ENCODE peak calls at places on chromosomes 4 and X, in four cellular contexts. H, J, G and E are unnamed samples. For H3K36me3, the result is how much of the 10 kb centered on the place peaks cover.

GRCh38 chr4:159856451-159856850 is 753.6 kb downstream of the RAPGEF2 start:
- DNase-seq in H (no peak), J (no peak), G (no peak), E (no peak)

GRCh38 chr4:15652191-15652590 is 3.0 kb downstream of the FBXL5 start:
- DNase-seq in H (no peak), J (no peak), G (no peak), E (no peak)

GRCh38 chrX:21745756-21746155 is 12.2 kb downstream of the SMPX start:
- DNase-seq in H (peak), J (peak), G (peak), E (no peak)

GRCh38 chr4:30245140-30245539 is 475.0 kb upstream of the PCDH7 start:
- DNase-seq in H (no peak), J (no peak), G (no peak), E (no peak)

GRCh38 chr4:8725071-8725841 is 132.7 kb downstream of the CPZ start:
- DNase-seq in H (no peak), J (no peak), G (peak), E (no peak)

GRCh38 chr4:54050214-54050904 is 14.0 kb downstream of the CHIC2 start:
- DNase-seq in H (no peak), J (no peak), G (no peak), E (no peak)

GRCh38 chr4:8276358-8277240 is 7.0 kb downstream of the HTRA3 start:
- DNase-seq in H (peak), J (no peak), G (no peak), E (peak)

GRCh38 chr4:101067383-101067782 is 279.9 kb downstream of the PPP3CA start:
- DNase-seq in H (no peak), J (no peak), G (no peak), E (no peak)

GRCh38 chr4:988726-989721 is 2.2 kb downstream of the IDUA start:
- DNase-seq in H (no peak), J (no peak), G (no peak), E (no peak)

GRCh38 chrX:54358424-54359211 is 772 bp upstream of the WNK3 start:
- DNase-seq in H (peak), J (peak), G (no peak), E (peak)

GRCh38 chr4:188387134-188387791 is 248.0 kb downstream of the TRIML1 start:
- DNase-seq in H (no peak), J (no peak), G (no peak), E (no peak)

GRCh38 chrX:154353172-154353843 is 21.1 kb downstream of the FLNA start:
- DNase-seq in H (no peak), J (no peak), G (no peak), E (no peak)

GRCh38 chrX:154351183-154352011 is 23.0 kb downstream of the FLNA start:
- DNase-seq in H (no peak), J (peak), G (no peak), E (no peak)

GRCh38 chrX:154352466-154352865 is 22.0 kb downstream of the FLNA start:
- DNase-seq in H (no peak), J (peak), G (no peak), E (no peak)

GRCh38 chrX:154350429-154351182 is 23.8 kb downstream of the FLNA start:
- DNase-seq in H (no peak), J (peak), G (no peak), E (no peak)

GRCh38 chrX:154352012-154352401 is 22.4 kb downstream of the FLNA start:
- DNase-seq in H (no peak), J (peak), G (no peak), E (no peak)
- H3K36me3 ChIP-seq in H (under half), J (under half), G (under half), E (under half)

GRCh38 chr4:26862381-26862915 is 1.8 kb downstream of the STIM2 start:
- DNase-seq in H (no peak), J (no peak), G (no peak), E (no peak)
- H3K4me3 ChIP-seq in H (peak), J (peak), G (peak), E (peak)

GRCh38 chr4:184953971-184954370 is 64.3 kb upstream of the HELT start:
- DNase-seq in H (no peak), J (no peak), G (no peak), E (no peak)

GRCh38 chr4:184955636-184956035 is 62.7 kb upstream of the HELT start:
- DNase-seq in H (no peak), J (no peak), G (no peak), E (no peak)

GRCh38 chr4:184953421-184953820 is 64.9 kb upstream of the HELT start:
- DNase-seq in H (no peak), J (no peak), G (no peak), E (no peak)

GRCh38 chr4:184954482-184954881 is 63.8 kb upstream of the HELT start:
- DNase-seq in H (no peak), J (no peak), G (no peak), E (no peak)

DNA sequence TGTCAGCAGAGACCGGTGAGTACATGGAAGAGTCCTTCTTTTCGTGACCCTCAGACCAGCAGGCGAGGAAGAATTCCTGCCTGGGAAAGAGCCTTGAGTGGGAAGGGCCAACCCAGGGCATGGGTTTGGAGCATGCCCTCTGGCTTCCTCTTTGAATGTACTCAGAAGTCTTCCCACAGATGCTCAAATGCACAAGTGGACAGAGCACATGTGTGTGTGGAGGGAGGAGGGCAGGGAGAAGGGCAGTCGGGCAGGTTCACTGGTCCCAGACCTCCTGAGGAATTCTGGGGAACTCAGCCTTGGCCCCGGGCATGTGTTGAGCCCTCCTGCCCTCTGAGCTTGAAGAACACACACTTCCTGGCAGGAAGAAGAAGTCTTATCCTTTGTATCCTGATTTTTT is 63.2 kb upstream of the HELT start:
- DNase-seq in H (no peak), J (no peak), G (no peak), E (no peak)
- H3K36me3 ChIP-seq in H (under half), J (under half), G (under half), E (under half)

GRCh38 chr4:80268081-80268823 is 1.8 kb downstream of the FGF5 start:
- DNase-seq in H (no peak), J (no peak), G (no peak), E (no peak)
- H3K4me3 ChIP-seq in H (no peak), J (no peak), G (no peak), E (no peak)

DNA sequence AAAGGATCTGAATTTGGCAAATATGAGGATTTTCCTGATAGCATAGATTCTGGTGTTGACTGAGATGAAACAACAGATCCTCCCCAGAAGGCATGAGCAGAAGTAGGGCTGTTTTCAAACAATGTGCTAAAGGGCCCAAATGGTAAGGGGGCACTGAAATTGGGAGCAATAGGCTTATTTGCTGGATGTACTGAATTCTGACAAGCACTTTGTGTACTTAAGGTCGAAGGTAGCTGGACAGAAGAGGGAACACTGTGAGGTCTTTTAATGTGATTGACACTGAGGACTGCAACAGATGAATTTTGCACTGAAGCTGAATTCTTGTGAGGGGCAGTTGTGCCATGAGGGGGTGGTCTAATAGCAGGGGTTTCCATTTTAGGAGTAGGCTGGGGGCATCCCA is 21.2 kb upstream of the COX18 start:
- DNase-seq in H (no peak), J (no peak), G (no peak), E (no peak)
- H3K36me3 ChIP-seq in H (under half), J (under half), G (under half), E (under half)

GRCh38 chr4:68864438-68865177 is 48.8 kb downstream of the UGT2B10 start:
- DNase-seq in H (no peak), J (no peak), G (no peak), E (peak)
- H3K4me3 ChIP-seq in H (no peak), J (no peak), G (no peak), E (no peak)

GRCh38 chr4:167168611-167169010 is 65.7 kb downstream of the SPOCK3 start:
- DNase-seq in H (no peak), J (no peak), G (no peak), E (no peak)

GRCh38 chr4:167176723-167177367 is 57.4 kb downstream of the SPOCK3 start:
- DNase-seq in H (no peak), J (no peak), G (no peak), E (no peak)

GRCh38 chr4:167177925-167178324 is 56.4 kb downstream of the SPOCK3 start:
- DNase-seq in H (no peak), J (no peak), G (no peak), E (no peak)

DNA sequence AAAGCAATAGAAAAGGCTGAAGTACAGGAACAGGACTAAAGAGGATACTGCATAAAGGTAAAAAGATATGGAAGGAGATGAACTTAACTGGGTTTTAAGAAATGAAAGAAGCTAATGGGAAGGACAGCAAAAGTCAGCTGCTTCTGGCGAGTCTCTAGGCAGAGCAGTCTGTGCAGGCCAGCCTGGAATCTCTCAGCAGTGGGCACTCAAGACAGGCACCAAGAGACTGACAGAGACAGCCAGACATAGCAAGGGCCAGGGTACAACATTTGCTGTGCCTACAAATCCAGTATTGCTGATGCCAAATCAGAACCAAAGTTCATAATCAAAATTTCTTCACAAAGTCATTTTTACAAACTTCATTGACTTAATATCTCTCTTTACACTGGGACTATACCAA is 62.4 kb downstream of the SPOCK3 start:
- DNase-seq in H (no peak), J (no peak), G (no peak), E (no peak)
- H3K36me3 ChIP-seq in H (under half), J (under half), G (under half), E (under half)

GRCh38 chr4:105088110-105088879 is 58.4 kb upstream of the TET2 start:
- DNase-seq in H (no peak), J (no peak), G (no peak), E (peak)
- H3K4me3 ChIP-seq in H (no peak), J (no peak), G (peak), E (no peak)

DNA sequence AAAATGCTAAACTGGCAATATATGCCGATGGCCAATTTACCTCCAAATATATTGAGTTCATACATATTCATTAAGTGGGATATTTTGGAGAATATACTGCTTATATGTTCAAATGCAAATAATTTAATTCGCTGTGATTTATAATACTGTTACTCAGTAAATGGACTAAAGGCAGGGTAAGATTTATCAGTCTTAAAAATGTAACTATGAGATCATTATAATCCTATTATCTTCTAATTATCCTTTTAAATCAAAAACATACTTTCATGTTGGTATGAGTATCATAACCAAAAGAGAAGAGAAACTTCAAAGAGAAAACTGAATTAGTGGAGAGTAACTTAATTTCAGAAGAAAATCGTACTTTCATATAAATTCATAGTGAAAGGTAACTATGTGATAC is 44.6 kb downstream of the FAT4 start:
- DNase-seq in H (no peak), J (no peak), G (no peak), E (no peak)
- H3K36me3 ChIP-seq in H (under half), J (under half), G (under half), E (under half)